ENCODE peak calls at places on chromosomes 1 and 21, in four cellular contexts. C, Z, J and D are unnamed samples.

GRCh38 chr21:16473965-16474364 is 744.2 kb downstream of the USP25 start:
- DNase-seq in C (no peak), Z (no peak), J (no peak), D (no peak)

GRCh38 chr1:203682401-203683383 is 56.1 kb downstream of the ATP2B4 start:
- DNase-seq in C (no peak), Z (no peak), J (peak; percentile 71), D (no peak)

GRCh38 chr21:40051801-40052200 is 184.6 kb downstream of the PCP4 start:
- DNase-seq in C (no peak), Z (no peak), J (no peak), D (no peak)

GRCh38 chr1:9957726-9958125 is 14.5 kb downstream of the NMNAT1 start:
- DNase-seq in C (no peak), Z (no peak), J (no peak), D (no peak)

GRCh38 chr1:223084466-223084865 is 58.6 kb downstream of the TLR5 start:
- DNase-seq in C (no peak), Z (no peak), J (no peak), D (no peak)

GRCh38 chr1:243723458-243724043 is 126.5 kb downstream of the AKT3 start:
- DNase-seq in C (no peak), Z (no peak), J (no peak), D (no peak)

GRCh38 chr1:12447849-12448312 is 170.1 kb downstream of the DHRS3 start:
- DNase-seq in C (no peak), Z (no peak), J (no peak), D (no peak)

GRCh38 chr1:80075351-80075750 is 1068.8 kb upstream of the ADGRL4 start:
- DNase-seq in C (no peak), Z (no peak), J (no peak), D (no peak)

GRCh38 chr1:237383825-237384612 is 342.0 kb downstream of the RYR2 start:
- DNase-seq in C (peak; percentile 35), Z (no peak), J (no peak), D (no peak)

GRCh38 chr1:192430644-192431043 is 113.9 kb downstream of the RGS21 start:
- DNase-seq in C (no peak), Z (no peak), J (no peak), D (no peak)

GRCh38 chr1:234875953-234876814 is 252.5 kb downstream of the TOMM20 start:
- DNase-seq in C (peak; percentile 73), Z (no peak), J (no peak), D (no peak)

GRCh38 chr1:17161926-17162800 is 42.8 kb upstream of the PADI1 start:
- DNase-seq in C (no peak), Z (no peak), J (no peak), D (no peak)

DNA sequence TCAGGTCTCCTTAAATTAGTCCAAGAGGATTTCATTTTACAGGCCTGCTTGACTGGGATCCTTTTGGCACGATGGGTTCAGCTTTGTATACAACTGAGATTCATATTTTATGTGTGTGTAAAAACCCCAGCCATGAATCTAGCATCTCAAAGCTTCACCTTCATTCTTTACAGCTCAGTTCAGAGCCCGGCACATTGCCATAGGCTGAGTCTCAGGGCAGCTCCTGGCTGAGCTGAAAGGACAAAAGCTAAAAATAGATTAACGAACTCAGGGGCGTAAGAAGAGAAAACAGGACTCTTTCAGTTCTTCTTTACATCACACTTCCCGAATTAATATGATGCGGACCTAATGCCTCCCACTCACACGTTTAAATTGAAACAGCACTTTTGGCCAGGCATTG is 262.8 kb upstream of the PBX1 start:
- DNase-seq in C (no peak), Z (no peak), J (no peak), D (no peak)
- H3K27ac ChIP-seq in C (no peak overlapping the region), Z (no peak overlapping the region), J (no peak overlapping the region), D (no peak overlapping the region)

DNA sequence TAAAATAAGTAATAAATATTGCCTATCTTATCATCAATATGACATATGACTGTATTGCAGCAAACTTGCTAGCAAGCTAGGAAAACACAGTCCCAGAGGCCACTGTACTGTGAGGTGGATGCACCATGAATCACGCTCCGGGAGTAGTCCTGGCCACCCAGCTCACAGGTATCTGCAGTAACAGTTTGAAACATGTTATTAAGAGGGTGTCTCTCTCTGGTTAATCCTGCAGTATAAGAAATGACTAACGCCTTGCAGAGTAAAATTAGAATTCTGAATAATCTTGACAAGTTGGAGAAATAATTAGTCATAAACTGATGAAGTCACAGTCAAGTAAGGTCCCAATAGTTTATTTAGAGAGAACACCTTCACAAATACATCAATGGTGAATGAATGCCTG is 34.0 kb upstream of the DPT start:
- DNase-seq in C (no peak), Z (no peak), J (no peak), D (no peak)
- H3K27ac ChIP-seq in C (no peak overlapping the region), Z (no peak overlapping the region), J (no peak overlapping the region), D (no peak overlapping the region)

GRCh38 chr1:230097370-230097769 is 30.3 kb downstream of the GALNT2 start:
- DNase-seq in C (no peak), Z (no peak), J (no peak), D (no peak)
- H3K27ac ChIP-seq in C (no peak overlapping the region), Z (no peak overlapping the region), J (no peak overlapping the region), D (no peak overlapping the region)

GRCh38 chr1:162079023-162079422 is 9.5 kb downstream of the NOS1AP start:
- DNase-seq in C (no peak), Z (no peak), J (no peak), D (no peak)

GRCh38 chr1:162074548-162074947 is 5.1 kb downstream of the NOS1AP start:
- DNase-seq in C (no peak), Z (no peak), J (peak; percentile 33), D (no peak)

GRCh38 chr1:162080472-162081015 is 11.1 kb downstream of the NOS1AP start:
- DNase-seq in C (no peak), Z (no peak), J (no peak), D (no peak)

GRCh38 chr1:162075862-162076261 is 6.4 kb downstream of the NOS1AP start:
- DNase-seq in C (no peak), Z (no peak), J (no peak), D (no peak)

DNA sequence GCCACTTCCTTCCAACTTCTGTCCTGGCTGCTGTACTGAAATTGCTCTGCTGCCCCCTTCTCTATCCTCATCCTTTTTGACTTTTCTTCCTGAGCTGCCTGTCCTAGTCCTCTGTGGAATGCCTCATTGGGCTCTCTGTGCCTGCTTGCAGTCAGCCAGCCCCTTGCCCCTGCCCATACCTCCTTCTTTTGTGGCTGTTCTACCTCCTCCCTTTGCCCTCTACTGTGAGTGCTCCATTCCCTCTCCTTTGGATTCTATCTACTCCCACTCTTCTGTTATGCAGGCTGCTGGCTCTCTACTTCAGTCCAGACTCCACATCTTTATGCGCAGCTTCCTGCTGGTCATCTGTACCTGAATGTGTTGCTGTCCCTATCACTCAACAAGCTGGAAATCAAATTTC is 8.4 kb downstream of the NOS1AP start:
- DNase-seq in C (no peak), Z (no peak), J (no peak), D (no peak)
- H3K27ac ChIP-seq in C (no peak overlapping the region), Z (no peak overlapping the region), J (no peak overlapping the region), D (no peak overlapping the region)

DNA sequence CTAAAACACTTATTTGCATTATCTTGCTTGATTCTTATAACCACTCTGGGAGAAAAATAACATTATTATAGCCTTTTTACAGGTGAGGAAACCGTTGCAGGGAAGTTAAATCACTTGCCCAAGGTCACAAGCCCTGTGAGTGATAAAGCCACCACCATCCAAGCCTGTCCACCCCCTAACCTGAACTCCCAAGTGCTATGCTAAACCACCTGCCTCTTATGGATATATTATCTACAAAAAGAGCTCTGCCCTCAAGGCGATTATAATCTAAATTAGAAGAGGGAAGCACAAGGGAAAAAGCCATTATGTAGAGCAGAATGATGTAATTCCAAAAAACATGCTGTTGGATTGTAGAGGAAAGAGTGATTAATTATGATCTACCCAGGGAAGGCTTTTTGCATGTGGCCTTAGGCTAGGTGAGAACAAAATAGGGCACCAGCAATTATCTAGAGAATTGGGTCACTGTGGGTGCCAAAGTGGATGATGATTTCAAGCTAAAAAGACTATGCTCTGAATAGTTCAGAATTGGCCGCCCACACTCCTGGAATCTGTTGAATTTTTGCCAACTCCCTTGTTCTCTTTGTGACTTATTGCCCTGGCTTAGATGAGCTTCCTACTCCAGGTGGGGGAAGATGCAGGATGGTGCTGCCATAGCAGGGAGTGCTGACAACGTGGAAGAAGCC is 205.3 kb downstream of the FGGY start:
- DNase-seq in C (no peak), Z (no peak), J (no peak), D (peak; percentile 50)
- H3K27ac ChIP-seq in C (no peak overlapping the region), Z (no peak overlapping the region), J (no peak overlapping the region), D (no peak overlapping the region)

GRCh38 chr1:103516283-103516682 is 9.2 kb upstream of the RNPC3 start:
- DNase-seq in C (no peak), Z (no peak), J (no peak), D (no peak)
- H3K27ac ChIP-seq in C (no peak overlapping the region), Z (no peak overlapping the region), J (no peak overlapping the region), D (no peak overlapping the region)

GRCh38 chr1:113802367-113803007 is 9.8 kb downstream of the RSBN1 start:
- DNase-seq in C (no peak), Z (no peak), J (no peak), D (no peak)

GRCh38 chr1:113805256-113805531 is 7.1 kb downstream of the RSBN1 start:
- DNase-seq in C (no peak), Z (no peak), J (no peak), D (no peak)

GRCh38 chr1:113808450-113809195 is 3.7 kb downstream of the RSBN1 start:
- DNase-seq in C (no peak), Z (no peak), J (no peak), D (no peak)

GRCh38 chr1:113805639-113806038 is 6.6 kb downstream of the RSBN1 start:
- DNase-seq in C (no peak), Z (no peak), J (no peak), D (no peak)

GRCh38 chr1:113804421-113805255 is 7.6 kb downstream of the RSBN1 start:
- DNase-seq in C (no peak), Z (peak; percentile 52), J (no peak), D (no peak)
- H3K27ac ChIP-seq in C (no peak overlapping the region), Z (peak overlapping the region; percentile 54), J (no peak overlapping the region), D (no peak overlapping the region)

DNA sequence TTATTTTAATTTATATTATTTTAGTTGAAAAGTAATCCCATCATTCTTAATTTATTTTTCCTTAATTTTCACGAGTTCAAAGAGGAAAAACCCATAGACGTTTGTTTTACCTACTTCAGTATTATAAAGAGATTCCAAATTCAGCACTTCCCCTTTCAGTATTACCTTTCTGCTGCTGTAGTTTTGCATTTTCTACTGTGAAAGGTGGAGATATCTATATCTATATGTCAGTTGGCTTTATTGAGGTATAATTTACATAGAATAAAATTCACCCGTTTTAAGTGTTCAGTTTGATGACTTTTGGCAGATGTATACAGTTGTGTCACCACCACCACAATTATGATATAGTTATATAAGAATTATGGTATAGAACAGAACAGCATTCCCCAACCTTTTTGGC is 33.0 kb downstream of the MAST2 start:
- DNase-seq in C (no peak), Z (no peak), J (no peak), D (no peak)
- H3K27ac ChIP-seq in C (no peak overlapping the region), Z (no peak overlapping the region), J (no peak overlapping the region), D (no peak overlapping the region)

DNA sequence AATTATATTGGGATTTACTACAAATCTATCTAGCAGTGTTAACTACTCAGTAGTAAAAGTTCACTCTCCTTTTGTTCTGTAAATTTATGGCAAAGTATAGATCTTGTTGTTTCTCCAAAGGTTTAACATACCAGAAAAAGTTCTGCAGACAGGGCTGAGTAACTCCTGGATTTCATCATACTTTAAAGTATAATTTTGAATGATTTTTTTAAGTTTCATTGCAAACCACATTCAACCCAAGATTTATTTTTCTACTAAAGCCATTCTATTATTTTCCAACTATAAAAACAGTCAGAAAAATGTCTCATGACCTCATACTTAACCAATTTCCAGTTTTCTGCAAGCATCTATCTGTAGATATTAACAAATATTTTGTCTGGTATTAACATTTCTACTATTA is 585.8 kb upstream of the ZRANB2 start:
- DNase-seq in C (no peak), Z (no peak), J (no peak), D (no peak)
- H3K27ac ChIP-seq in C (no peak overlapping the region), Z (no peak overlapping the region), J (no peak overlapping the region), D (no peak overlapping the region)